ENCODE peak calls at places on chromosomes 7 and 10, in six cellular contexts. One of them, this sample, is unnamed.

GRCh38 chr7:78490526-78490925 is 692.0 kb downstream of the PHTF2 start:
- DNase-seq in thoracic aorta: no peak
- DNase-seq in PC-3: no peak
- DNase-seq in stomach: no peak
- DNase-seq in effector memory CD4-positive, alpha-beta T cell: no peak
- DNase-seq in HTR-8/SVneo: no peak
- DNase-seq in this sample: no peak

GRCh38 chr10:6722616-6723004 is 142.5 kb upstream of the PRKCQ start:
- DNase-seq in thoracic aorta: no peak
- DNase-seq in PC-3: no peak
- DNase-seq in stomach: no peak
- DNase-seq in effector memory CD4-positive, alpha-beta T cell: no peak
- DNase-seq in HTR-8/SVneo: no peak
- DNase-seq in this sample: peak; percentile 47

GRCh38 chr10:60258429-60258797 is 131.3 kb downstream of the ANK3 start:
- DNase-seq in thoracic aorta: no peak
- DNase-seq in PC-3: no peak
- DNase-seq in stomach: no peak
- DNase-seq in effector memory CD4-positive, alpha-beta T cell: no peak
- DNase-seq in HTR-8/SVneo: no peak
- DNase-seq in this sample: no peak

GRCh38 chr10:32318476-32318896 is 28.5 kb downstream of the EPC1 start:
- DNase-seq in thoracic aorta: no peak
- DNase-seq in PC-3: no peak
- DNase-seq in stomach: no peak
- DNase-seq in effector memory CD4-positive, alpha-beta T cell: no peak
- DNase-seq in HTR-8/SVneo: no peak
- DNase-seq in this sample: no peak

GRCh38 chr10:113646337-113647201 is 17.3 kb downstream of the NRAP start:
- DNase-seq in thoracic aorta: no peak
- DNase-seq in PC-3: no peak
- DNase-seq in stomach: no peak
- DNase-seq in effector memory CD4-positive, alpha-beta T cell: no peak
- DNase-seq in HTR-8/SVneo: no peak
- DNase-seq in this sample: no peak

GRCh38 chr10:110446954-110447608 is 50.6 kb upstream of the DUSP5 start:
- DNase-seq in thoracic aorta: no peak
- DNase-seq in PC-3: peak; percentile 83
- DNase-seq in stomach: no peak
- DNase-seq in effector memory CD4-positive, alpha-beta T cell: no peak
- DNase-seq in HTR-8/SVneo: peak; percentile 20
- DNase-seq in this sample: peak; percentile 94

GRCh38 chr7:128164061-128164954 is 76.8 kb upstream of the LEP start:
- DNase-seq in thoracic aorta: no peak
- DNase-seq in PC-3: peak; percentile 91
- DNase-seq in stomach: no peak
- DNase-seq in effector memory CD4-positive, alpha-beta T cell: no peak
- DNase-seq in HTR-8/SVneo: peak; percentile 27
- DNase-seq in this sample: peak; percentile 85

GRCh38 chr7:371119-371778 is 81.3 kb downstream of the FOXL3 start:
- DNase-seq in thoracic aorta: no peak
- DNase-seq in PC-3: no peak
- DNase-seq in stomach: peak; percentile 27
- DNase-seq in effector memory CD4-positive, alpha-beta T cell: no peak
- DNase-seq in HTR-8/SVneo: no peak
- DNase-seq in this sample: no peak

GRCh38 chr10:128540806-128541739 is 414.9 kb upstream of the MKI67 start:
- DNase-seq in thoracic aorta: no peak
- DNase-seq in PC-3: no peak
- DNase-seq in stomach: peak; percentile 29
- DNase-seq in effector memory CD4-positive, alpha-beta T cell: no peak
- DNase-seq in HTR-8/SVneo: no peak
- DNase-seq in this sample: no peak

GRCh38 chr7:135774284-135774683 is 25.7 kb upstream of the FAM180A start:
- DNase-seq in thoracic aorta: no peak
- DNase-seq in PC-3: peak; percentile 61
- DNase-seq in stomach: no peak
- DNase-seq in effector memory CD4-positive, alpha-beta T cell: no peak
- DNase-seq in HTR-8/SVneo: no peak
- DNase-seq in this sample: peak; percentile 86

GRCh38 chr7:3432916-3433315 is 131.9 kb downstream of the SDK1 start:
- DNase-seq in thoracic aorta: no peak
- DNase-seq in PC-3: no peak
- DNase-seq in stomach: no peak
- DNase-seq in effector memory CD4-positive, alpha-beta T cell: no peak
- DNase-seq in HTR-8/SVneo: no peak
- DNase-seq in this sample: peak; percentile 28

GRCh38 chr10:61943699-61944444 is 42.4 kb downstream of the ARID5B start:
- DNase-seq in thoracic aorta: no peak
- DNase-seq in PC-3: peak; percentile 99
- DNase-seq in stomach: no peak
- DNase-seq in effector memory CD4-positive, alpha-beta T cell: no peak
- DNase-seq in HTR-8/SVneo: peak; percentile 51
- DNase-seq in this sample: peak; percentile 68

GRCh38 chr7:3861371-3861770 is 560.3 kb downstream of the SDK1 start:
- DNase-seq in thoracic aorta: no peak
- DNase-seq in PC-3: no peak
- DNase-seq in stomach: no peak
- DNase-seq in effector memory CD4-positive, alpha-beta T cell: no peak
- DNase-seq in HTR-8/SVneo: no peak
- DNase-seq in this sample: peak; percentile 3

GRCh38 chr7:34373940-34374339 is 284.1 kb upstream of the NPSR1 start:
- DNase-seq in thoracic aorta: no peak
- DNase-seq in PC-3: no peak
- DNase-seq in stomach: no peak
- DNase-seq in effector memory CD4-positive, alpha-beta T cell: no peak
- DNase-seq in HTR-8/SVneo: no peak
- DNase-seq in this sample: no peak

GRCh38 chr10:122639801-122640200 is 59.8 kb downstream of the C10orf120 start:
- DNase-seq in thoracic aorta: no peak
- DNase-seq in PC-3: no peak
- DNase-seq in stomach: no peak
- DNase-seq in effector memory CD4-positive, alpha-beta T cell: no peak
- DNase-seq in HTR-8/SVneo: no peak
- DNase-seq in this sample: no peak

GRCh38 chr10:12397931-12398330 is 48.6 kb downstream of the CAMK1D start:
- DNase-seq in thoracic aorta: no peak
- DNase-seq in PC-3: no peak
- DNase-seq in stomach: no peak
- DNase-seq in effector memory CD4-positive, alpha-beta T cell: no peak
- DNase-seq in HTR-8/SVneo: no peak
- DNase-seq in this sample: peak; percentile 44

GRCh38 chr7:68014031-68014774 is 1017.6 kb downstream of the TYW1 start:
- DNase-seq in thoracic aorta: no peak
- DNase-seq in PC-3: no peak
- DNase-seq in stomach: no peak
- DNase-seq in effector memory CD4-positive, alpha-beta T cell: no peak
- DNase-seq in HTR-8/SVneo: no peak
- DNase-seq in this sample: no peak